ENCODE peak calls at places on chromosomes 12 and 14, in seven cellular contexts. One of them, this sample, is unnamed.

GRCh38 chr12:120013659-120014380 is 24.8 kb downstream of the BICDL1 start:
- DNase-seq in uterus: no peak
- DNase-seq in Ammon's horn: no peak
- DNase-seq in M059J: peak
- DNase-seq in activated CD8-positive, alpha-beta T cell treated with anti-CD3 and anti-CD28 coated beads for 36 hours: peak
- DNase-seq in amniotic stem cell: no peak
- DNase-seq in SK-N-SH: no peak
- DNase-seq in this sample: no peak

GRCh38 chr14:82394916-82395315 is 861.3 kb upstream of the SEL1L start:
- DNase-seq in uterus: no peak
- DNase-seq in Ammon's horn: no peak
- DNase-seq in M059J: no peak
- DNase-seq in activated CD8-positive, alpha-beta T cell treated with anti-CD3 and anti-CD28 coated beads for 36 hours: no peak
- DNase-seq in amniotic stem cell: no peak
- DNase-seq in SK-N-SH: no peak
- DNase-seq in this sample: no peak

GRCh38 chr14:95418858-95419257 is 97.6 kb downstream of the SYNE3 start:
- DNase-seq in uterus: no peak
- DNase-seq in Ammon's horn: no peak
- DNase-seq in M059J: no peak
- DNase-seq in activated CD8-positive, alpha-beta T cell treated with anti-CD3 and anti-CD28 coated beads for 36 hours: no peak
- DNase-seq in amniotic stem cell: no peak
- DNase-seq in SK-N-SH: no peak
- DNase-seq in this sample: no peak

GRCh38 chr12:106739815-106740552 is 34.5 kb upstream of the RIC8B start:
- DNase-seq in uterus: no peak
- DNase-seq in Ammon's horn: no peak
- DNase-seq in M059J: peak
- DNase-seq in activated CD8-positive, alpha-beta T cell treated with anti-CD3 and anti-CD28 coated beads for 36 hours: no peak
- DNase-seq in amniotic stem cell: no peak
- DNase-seq in SK-N-SH: no peak
- DNase-seq in this sample: no peak

GRCh38 chr14:51147183-51147582 is 52.3 kb upstream of the TRIM9 start:
- DNase-seq in uterus: no peak
- DNase-seq in Ammon's horn: no peak
- DNase-seq in M059J: peak
- DNase-seq in activated CD8-positive, alpha-beta T cell treated with anti-CD3 and anti-CD28 coated beads for 36 hours: no peak
- DNase-seq in amniotic stem cell: no peak
- DNase-seq in SK-N-SH: no peak
- DNase-seq in this sample: no peak

GRCh38 chr12:106084048-106084671 is 54.6 kb downstream of the NUAK1 start:
- DNase-seq in uterus: no peak
- DNase-seq in Ammon's horn: peak
- DNase-seq in M059J: peak
- DNase-seq in activated CD8-positive, alpha-beta T cell treated with anti-CD3 and anti-CD28 coated beads for 36 hours: no peak
- DNase-seq in amniotic stem cell: no peak
- DNase-seq in SK-N-SH: no peak
- DNase-seq in this sample: no peak

GRCh38 chr14:55274760-55275159 is 3.5 kb downstream of the FBXO34 start:
- DNase-seq in uterus: no peak
- DNase-seq in Ammon's horn: peak
- DNase-seq in M059J: peak
- DNase-seq in activated CD8-positive, alpha-beta T cell treated with anti-CD3 and anti-CD28 coated beads for 36 hours: no peak
- DNase-seq in amniotic stem cell: peak
- DNase-seq in SK-N-SH: peak
- DNase-seq in this sample: no peak

GRCh38 chr14:103021817-103022668 is 35.3 kb downstream of the CDC42BPB start:
- DNase-seq in uterus: no peak
- DNase-seq in Ammon's horn: peak
- DNase-seq in M059J: no peak
- DNase-seq in activated CD8-positive, alpha-beta T cell treated with anti-CD3 and anti-CD28 coated beads for 36 hours: no peak
- DNase-seq in amniotic stem cell: no peak
- DNase-seq in SK-N-SH: no peak
- DNase-seq in this sample: no peak

GRCh38 chr12:92926549-92926948 is 2.5 kb downstream of the EEA1 start:
- DNase-seq in uterus: no peak
- DNase-seq in Ammon's horn: no peak
- DNase-seq in M059J: no peak
- DNase-seq in activated CD8-positive, alpha-beta T cell treated with anti-CD3 and anti-CD28 coated beads for 36 hours: no peak
- DNase-seq in amniotic stem cell: no peak
- DNase-seq in SK-N-SH: no peak
- DNase-seq in this sample: no peak

This sample was measured in aorta.